ENCODE peak calls at places on chromosomes 13 and 19, in four cellular contexts. R is GM12865, W is neural progenitor cell, X is OCI-LY7. G is an unnamed sample.

GRCh38 chr13:110876592-110876991 is 38.3 kb downstream of the ANKRD10 start:
- DNase-seq in R (no peak), W (no peak), X (no peak), G (no peak)

GRCh38 chr13:20901668-20902437 is 693 bp downstream of the XPO4 start:
- DNase-seq in R (peak; percentile 59), W (peak; percentile 52), X (peak; percentile 58), G (peak; percentile 24)

GRCh38 chr13:74325106-74325505 is 190.9 kb upstream of the KLF12 start:
- DNase-seq in R (no peak), W (no peak), X (no peak), G (no peak)

GRCh38 chr19:10979950-10980349 is 19.1 kb downstream of the SMARCA4 start:
- DNase-seq in R (peak; percentile 33), W (no peak), X (peak; percentile 95), G (peak; percentile 52)

GRCh38 chr13:67123165-67123564 is 107.0 kb downstream of the PCDH9 start:
- DNase-seq in R (no peak), W (no peak), X (peak; percentile 31), G (no peak)

GRCh38 chr13:87999141-87999765 is 328.1 kb downstream of the SLITRK5 start:
- DNase-seq in R (no peak), W (no peak), X (no peak), G (no peak)

GRCh38 chr19:14505488-14506239 is 9.7 kb upstream of the GIPC1 start:
- DNase-seq in R (peak; percentile 68), W (peak; percentile 70), X (peak; percentile 73), G (peak; percentile 85)

GRCh38 chr13:114284680-114285079 is 3.3 kb downstream of the UPF3A start:
- DNase-seq in R (no peak), W (no peak), X (no peak), G (no peak)

GRCh38 chr19:36152061-36152885 is at the start of gene COX7A1:
- DNase-seq in R (no peak), W (no peak), X (no peak), G (no peak)

GRCh38 chr13:112940236-112940635 is 28.8 kb upstream of the MCF2L start:
- DNase-seq in R (no peak), W (no peak), X (no peak), G (no peak)

GRCh38 chr13:27958928-27959539 is 10.1 kb downstream of the CDX2 start:
- DNase-seq in R (no peak), W (no peak), X (no peak), G (no peak)

GRCh38 chr13:25494708-25495411 is 123.1 kb downstream of the ATP8A2 start:
- DNase-seq in R (no peak), W (no peak), X (no peak), G (no peak)

GRCh38 chr19:18049390-18049789 is 37.3 kb downstream of the IL12RB1 start:
- DNase-seq in R (no peak), W (no peak), X (no peak), G (no peak)

GRCh38 chr13:41587490-41587889 is 130.1 kb downstream of the RGCC start:
- DNase-seq in R (no peak), W (peak; percentile 24), X (peak; percentile 44), G (peak; percentile 37)

GRCh38 chr13:37540228-37540627 is 58.3 kb downstream of the POSTN start:
- DNase-seq in R (no peak), W (no peak), X (no peak), G (no peak)

GRCh38 chr19:34847393-34847792 is 74.4 kb upstream of the ZNF599 start:
- DNase-seq in R (no peak), W (no peak), X (no peak), G (no peak)

GRCh38 chr19:13790354-13790753 is 4.9 kb upstream of the ZSWIM4 start:
- DNase-seq in R (peak; percentile 74), W (no peak), X (no peak), G (no peak)

GRCh38 chr13:50437252-50437651 is 406.2 kb downstream of the DLEU7 start:
- DNase-seq in R (no peak), W (no peak), X (no peak), G (no peak)

GRCh38 chr13:51240888-51241475 is 18.8 kb downstream of the FAM124A start:
- DNase-seq in R (no peak), W (no peak), X (no peak), G (no peak)

GRCh38 chr19:327291-328024 is 17.1 kb downstream of the MIER2 start:
- DNase-seq in R (no peak), W (no peak), X (no peak), G (no peak)

GRCh38 chr13:105139380-105140285 is 1395.8 kb downstream of the EFNB2 start:
- DNase-seq in R (peak; percentile 95), W (no peak), X (peak; percentile 46), G (peak; percentile 73)

GRCh38 chr19:3655402-3656072 is 28.9 kb upstream of the CACTIN start:
- DNase-seq in R (no peak), W (no peak), X (no peak), G (no peak)

GRCh38 chr19:10566658-10567410 is 1.0 kb upstream of the KRI1 start:
- DNase-seq in R (peak; percentile 91), W (no peak), X (peak; percentile 45), G (peak; percentile 87)

GRCh38 chr13:48475230-48475629 is 57.6 kb downstream of the RCBTB2 start:
- DNase-seq in R (no peak), W (no peak), X (no peak), G (no peak)

GRCh38 chr13:43428545-43429287 is 358.1 kb downstream of the ENOX1 start:
- DNase-seq in R (peak; percentile 64), W (peak; percentile 40), X (no peak), G (no peak)

GRCh38 chr13:88919970-88920628 is 1248.9 kb downstream of the SLITRK5 start:
- DNase-seq in R (peak; percentile 35), W (no peak), X (no peak), G (peak; percentile 69)

GRCh38 chr19:584240-585001 is 5.3 kb upstream of the HCN2 start:
- DNase-seq in R (peak; percentile 68), W (peak; percentile 82), X (peak; percentile 65), G (peak; percentile 69)

GRCh38 chr13:101868585-101869469 is 416.4 kb downstream of the ITGBL1 start:
- DNase-seq in R (no peak), W (no peak), X (no peak), G (no peak)

GRCh38 chr19:3570619-3571018 is 2.1 kb upstream of the HMG20B start:
- DNase-seq in R (no peak), W (no peak), X (no peak), G (no peak)

GRCh38 chr13:25881136-25881926 is 170.5 kb downstream of the SHISA2 start:
- DNase-seq in R (no peak), W (no peak), X (no peak), G (no peak)

GRCh38 chr19:1561236-1561842 is 6.8 kb downstream of the MEX3D start:
- DNase-seq in R (no peak), W (no peak), X (no peak), G (no peak)

GRCh38 chr13:44140146-44140545 is 233.5 kb upstream of the SERP2 start:
- DNase-seq in R (no peak), W (peak; percentile 76), X (no peak), G (no peak)

GRCh38 chr19:33323093-33323820 is 20.9 kb upstream of the CEBPA start:
- DNase-seq in R (no peak), W (no peak), X (no peak), G (no peak)

GRCh38 chr13:24727731-24728601 is 36.0 kb upstream of the RNF17 start:
- DNase-seq in R (peak; percentile 94), W (peak; percentile 85), X (peak; percentile 86), G (peak; percentile 82)

GRCh38 chr13:36453518-36453917 is 21.2 kb downstream of the CCNA1 start:
- DNase-seq in R (no peak), W (peak; percentile 45), X (peak; percentile 20), G (no peak)
- TF ChIP-seq CTCF in R (no peak), W (peak; percentile 61), X (peak; percentile 61), G (peak; percentile 7)

GRCh38 chr19:49445997-49446396 is 4.7 kb upstream of the SLC17A7 start:
- DNase-seq in R (no peak), W (no peak), X (no peak), G (no peak)
- TF ChIP-seq CTCF in R (no peak), W (no peak), X (no peak), G (no peak)

GRCh38 chr19:55042688-55043087 is 4.6 kb upstream of the GP6 start:
- DNase-seq in R (no peak), W (no peak), X (no peak), G (no peak)

GRCh38 chr19:55042344-55042678 is 4.2 kb upstream of the GP6 start:
- DNase-seq in R (no peak), W (no peak), X (no peak), G (no peak)

GRCh38 chr19:55041244-55041626 is 3.2 kb upstream of the GP6 start:
- DNase-seq in R (no peak), W (no peak), X (no peak), G (no peak)

GRCh38 chr19:55044286-55044685 is 6.2 kb upstream of the GP6 start:
- DNase-seq in R (no peak), W (no peak), X (no peak), G (no peak)

GRCh38 chr19:55041627-55042343 is 3.7 kb upstream of the GP6 start:
- DNase-seq in R (no peak), W (no peak), X (no peak), G (peak; percentile 87)
- TF ChIP-seq CTCF in R (no peak), W (no peak), X (no peak), G (no peak)

DNA sequence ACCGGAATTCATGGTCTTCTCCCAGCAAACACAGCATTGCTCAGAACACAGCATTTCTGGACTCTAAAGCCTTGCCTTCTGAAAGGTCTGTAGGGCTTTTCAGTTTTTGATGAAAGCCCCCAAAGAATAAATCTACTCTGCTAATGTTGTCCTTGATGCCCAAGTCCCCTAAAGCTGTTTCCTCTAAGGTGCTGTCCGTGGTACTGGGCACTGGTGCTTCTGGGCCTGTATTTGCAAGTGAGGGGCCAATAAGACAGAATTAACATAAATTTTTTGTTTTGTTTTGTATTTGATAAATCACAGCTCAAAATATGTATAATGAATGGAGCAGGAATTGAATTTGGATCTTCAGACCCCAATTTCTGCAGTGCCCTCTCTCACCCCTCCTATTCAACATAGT is 12.1 kb upstream of the LGALS13 start:
- DNase-seq in R (no peak), W (peak; percentile 66), X (no peak), G (peak; percentile 33)
- TF ChIP-seq CTCF in R (no peak), W (no peak), X (no peak), G (no peak)

G was measured in activated CD8-positive, alpha-beta T cell treated with anti-CD3 and anti-CD28 coated beads for 36 hours.